ENCODE peak calls at places on chromosomes 2 and 18, in eight cellular contexts. U is WTC11, N is ovary, G is fibroblast of pulmonary artery, B is fibroblast of lung, Y is endothelial cell, Q is body of pancreas, P is epithelial cell of esophagus. A is an unnamed sample.

GRCh38 chr18:830315-830901 is 18.4 kb upstream of the YES1 start:
- DNase-seq in U (no peak), N (no peak), G (peak), B (peak), Y (peak), Q (no peak), P (peak), A (no peak)

GRCh38 chr18:78730564-78731422 is 248.8 kb upstream of the SALL3 start:
- DNase-seq in U (no peak), N (no peak), G (no peak), B (no peak), Y (no peak), Q (no peak), P (no peak), A (no peak)

GRCh38 chr18:2406544-2406943 is 164.8 kb downstream of the METTL4 start:
- DNase-seq in U (no peak), N (no peak), G (peak), B (peak), Y (no peak), Q (no peak), P (no peak), A (no peak)

GRCh38 chr2:120005834-120006521 is 6.9 kb upstream of the EPB41L5 start:
- DNase-seq in U (no peak), N (no peak), G (no peak), B (no peak), Y (no peak), Q (no peak), P (peak), A (no peak)

GRCh38 chr2:207128867-207129266 is 36.9 kb downstream of the KLF7 start:
- DNase-seq in U (no peak), N (no peak), G (no peak), B (no peak), Y (no peak), Q (no peak), P (no peak), A (no peak)

GRCh38 chr2:233000886-233001750 is 11.9 kb downstream of the NGEF start:
- DNase-seq in U (no peak), N (no peak), G (no peak), B (no peak), Y (no peak), Q (no peak), P (no peak), A (no peak)

GRCh38 chr2:127093648-127094210 is 13.2 kb downstream of the BIN1 start:
- DNase-seq in U (no peak), N (no peak), G (no peak), B (no peak), Y (no peak), Q (no peak), P (no peak), A (no peak)

GRCh38 chr2:177449159-177449558 is 56.6 kb downstream of the AGPS start:
- DNase-seq in U (no peak), N (no peak), G (no peak), B (no peak), Y (no peak), Q (no peak), P (no peak), A (no peak)

GRCh38 chr2:176128172-176129012 is 1.1 kb upstream of the HOXD8 start:
- DNase-seq in U (peak), N (peak), G (no peak), B (no peak), Y (peak), Q (no peak), P (no peak), A (no peak)

GRCh38 chr2:19690429-19690828 is 211.4 kb downstream of the TTC32 start:
- DNase-seq in U (no peak), N (no peak), G (no peak), B (no peak), Y (no peak), Q (no peak), P (no peak), A (no peak)

GRCh38 chr2:67865871-67866386 is 196.9 kb downstream of the C1D start:
- DNase-seq in U (peak), N (no peak), G (no peak), B (no peak), Y (no peak), Q (no peak), P (no peak), A (no peak)

GRCh38 chr2:181289698-181290097 is 167.5 kb upstream of the ITGA4 start:
- DNase-seq in U (no peak), N (no peak), G (no peak), B (no peak), Y (no peak), Q (no peak), P (no peak), A (no peak)

GRCh38 chr2:156323754-156324153 is 8.8 kb downstream of the NR4A2 start:
- DNase-seq in U (no peak), N (no peak), G (peak), B (no peak), Y (no peak), Q (no peak), P (no peak), A (no peak)

GRCh38 chr18:75474332-75474731 is 46.8 kb upstream of the SMIM21 start:
- DNase-seq in U (no peak), N (no peak), G (no peak), B (no peak), Y (no peak), Q (no peak), P (no peak), A (no peak)

GRCh38 chr2:225598922-225599321 is 199.4 kb downstream of the NYAP2 start:
- DNase-seq in U (no peak), N (no peak), G (no peak), B (no peak), Y (no peak), Q (no peak), P (no peak), A (no peak)

GRCh38 chr2:15640291-15640711 is 48.6 kb downstream of the DDX1 start:
- DNase-seq in U (no peak), N (peak), G (peak), B (peak), Y (no peak), Q (no peak), P (peak), A (peak)

GRCh38 chr2:234457421-234457820 is 39.5 kb downstream of the ARL4C start:
- DNase-seq in U (no peak), N (no peak), G (no peak), B (peak), Y (no peak), Q (no peak), P (no peak), A (no peak)

GRCh38 chr2:213161759-213162514 is 10.5 kb upstream of the IKZF2 start:
- DNase-seq in U (no peak), N (no peak), G (peak), B (peak), Y (no peak), Q (no peak), P (peak), A (no peak)

DNA sequence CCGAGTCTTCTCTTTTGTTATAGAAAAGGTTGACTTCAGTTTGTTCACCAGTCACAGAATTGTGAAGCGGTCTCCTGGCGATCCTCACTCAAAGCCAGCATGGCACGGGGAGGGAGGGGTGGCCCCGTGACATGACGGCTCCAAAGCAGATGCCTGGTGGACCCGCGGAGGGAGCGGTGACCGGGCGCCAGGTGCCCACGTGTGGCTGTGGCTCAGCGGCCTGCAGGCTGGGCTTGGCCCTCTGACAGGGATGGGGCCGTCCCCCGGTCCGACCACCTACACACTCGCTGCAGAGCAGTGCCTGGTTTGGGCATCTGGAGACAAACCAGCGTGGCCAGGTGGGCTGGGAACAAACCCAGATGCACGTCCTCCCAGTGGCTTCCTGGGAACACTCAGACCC is 129.1 kb upstream of the SNTG2 start:
- DNase-seq in U (no peak), N (no peak), G (no peak), B (no peak), Y (no peak), Q (no peak), P (no peak), A (no peak)
- TF ChIP-seq CTCF in U (no peak), N (no peak), G (no peak), B (no peak), Y (no peak), Q (no peak), P (no peak), A (no peak)

DNA sequence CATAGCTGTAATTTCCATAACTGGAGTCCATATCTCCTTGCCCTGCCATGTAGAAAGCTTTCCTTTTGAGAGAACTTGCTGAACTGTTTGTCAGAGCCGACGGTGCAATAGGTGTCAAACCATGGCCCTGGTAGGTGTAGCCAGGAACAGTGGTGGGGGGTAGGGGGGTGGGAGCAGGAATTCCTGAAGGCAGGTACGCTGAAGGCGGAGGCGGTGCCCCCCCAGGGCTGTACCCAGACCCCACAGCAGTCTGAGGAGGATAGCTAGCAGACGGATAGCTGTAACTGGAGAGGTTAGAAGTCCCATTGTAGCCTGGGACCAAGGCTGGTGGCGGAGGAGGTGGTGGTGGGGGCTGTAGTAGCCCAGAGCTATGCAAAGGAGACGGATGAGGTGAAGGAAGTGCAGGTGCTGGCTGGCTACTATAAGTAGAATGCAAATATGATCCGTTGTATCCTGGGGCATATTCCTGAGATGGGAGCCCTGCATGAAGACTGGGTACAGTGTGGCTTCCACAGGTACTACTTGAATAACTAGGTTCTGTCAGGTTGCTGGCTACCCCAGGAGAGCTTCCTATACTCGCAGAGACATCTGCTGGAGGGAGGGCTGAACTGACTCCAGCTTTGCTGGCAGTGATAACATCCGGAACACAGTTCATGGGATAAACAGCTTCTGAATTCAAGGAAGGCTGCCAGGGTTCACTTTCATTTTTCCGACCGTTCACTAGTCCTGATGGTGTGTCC is 124.8 kb downstream of the FIGN start:
- DNase-seq in U (peak), N (no peak), G (no peak), B (no peak), Y (peak), Q (peak), P (no peak), A (no peak)
- TF ChIP-seq CTCF in U (no peak), N (no peak), G (no peak), B (peak), Y (no peak), Q (no peak), P (peak), A (no peak)

DNA sequence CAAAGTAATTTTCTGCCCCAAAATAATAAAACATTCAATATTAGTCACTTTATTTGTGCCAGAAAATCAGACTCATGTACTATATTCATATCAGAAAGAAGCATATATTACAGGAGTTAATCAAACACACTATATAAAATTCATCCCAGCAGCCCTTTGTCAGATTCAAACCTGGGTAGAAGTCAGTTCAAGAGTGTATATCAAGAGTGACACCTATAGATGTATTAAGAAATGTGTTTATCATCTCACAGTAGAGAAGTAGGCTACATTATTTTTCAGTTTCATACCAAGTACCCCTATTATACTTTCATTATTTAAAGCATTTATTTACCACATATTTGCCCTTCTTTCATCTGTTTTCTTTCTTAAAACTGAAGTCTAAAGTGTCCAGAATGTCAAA is 193.2 kb upstream of the DDX18 start:
- DNase-seq in U (no peak), N (no peak), G (no peak), B (no peak), Y (no peak), Q (no peak), P (no peak), A (no peak)
- TF ChIP-seq CTCF in U (no peak), N (no peak), G (no peak), B (no peak), Y (no peak), Q (no peak), P (no peak), A (no peak)

GRCh38 chr2:60439219-60439974 is 114.1 kb downstream of the BCL11A start:
- DNase-seq in U (peak), N (no peak), G (peak), B (no peak), Y (peak), Q (peak), P (no peak), A (no peak)
- TF ChIP-seq CTCF in U (peak), N (no peak), G (peak), B (no peak), Y (peak), Q (no peak), P (peak), A (peak)

A was measured in AG09309.